ENCODE peak calls at places on chromosomes 2 and 18, in five cellular contexts. One of them, this sample, is unnamed.

GRCh38 chr2:201129044-201129505 is 13.1 kb downstream of the CFLAR start:
- DNase-seq in astrocyte: peak; percentile 92
- DNase-seq in epithelial cell of esophagus: peak; percentile 87
- DNase-seq in fibroblast of lung: peak; percentile 92
- DNase-seq in foreskin fibroblast: peak; percentile 50
- DNase-seq in this sample: peak; percentile 84

GRCh38 chr2:209727077-209727476 is 44.6 kb upstream of the UNC80 start:
- DNase-seq in foreskin fibroblast: no peak
- DNase-seq in astrocyte: no peak
- DNase-seq in epithelial cell of esophagus: no peak
- DNase-seq in fibroblast of lung: no peak
- DNase-seq in this sample: no peak

GRCh38 chr2:201411421-201411820 is 39.8 kb downstream of the TRAK2 start:
- DNase-seq in foreskin fibroblast: peak; percentile 64
- DNase-seq in epithelial cell of esophagus: no peak
- DNase-seq in fibroblast of lung: no peak
- DNase-seq in astrocyte: no peak
- DNase-seq in this sample: peak; percentile 90

GRCh38 chr18:56696966-56697365 is 45.8 kb downstream of the WDR7 start:
- DNase-seq in astrocyte: peak; percentile 20
- DNase-seq in epithelial cell of esophagus: peak; percentile 82
- DNase-seq in foreskin fibroblast: peak; percentile 18
- DNase-seq in fibroblast of lung: peak; percentile 15
- DNase-seq in this sample: no peak

GRCh38 chr2:174083843-174084458 is 118.8 kb upstream of the SP3 start:
- DNase-seq in fibroblast of lung: no peak
- DNase-seq in astrocyte: no peak
- DNase-seq in foreskin fibroblast: no peak
- DNase-seq in epithelial cell of esophagus: no peak
- DNase-seq in this sample: no peak

GRCh38 chr2:10914272-10914693 is 2.5 kb downstream of the KCNF1 start:
- DNase-seq in fibroblast of lung: peak; percentile 23
- DNase-seq in astrocyte: no peak
- DNase-seq in epithelial cell of esophagus: no peak
- DNase-seq in foreskin fibroblast: no peak
- DNase-seq in this sample: no peak

GRCh38 chr2:47002480-47003381 is 87.1 kb upstream of the MCFD2 start:
- DNase-seq in astrocyte: no peak
- DNase-seq in epithelial cell of esophagus: peak; percentile 67
- DNase-seq in fibroblast of lung: peak; percentile 35
- DNase-seq in foreskin fibroblast: no peak
- DNase-seq in this sample: peak; percentile 53

GRCh38 chr2:216858312-216858711 is 1.6 kb downstream of the TNP1 start:
- DNase-seq in foreskin fibroblast: peak; percentile 15
- DNase-seq in astrocyte: no peak
- DNase-seq in fibroblast of lung: peak; percentile 18
- DNase-seq in epithelial cell of esophagus: peak; percentile 16
- DNase-seq in this sample: no peak

GRCh38 chr2:222272446-222273035 is 26.3 kb downstream of the PAX3 start:
- DNase-seq in astrocyte: no peak
- DNase-seq in foreskin fibroblast: no peak
- DNase-seq in fibroblast of lung: no peak
- DNase-seq in epithelial cell of esophagus: no peak
- DNase-seq in this sample: no peak

GRCh38 chr2:648476-649424 is 28.5 kb downstream of the TMEM18 start:
- DNase-seq in astrocyte: no peak
- DNase-seq in foreskin fibroblast: no peak
- DNase-seq in fibroblast of lung: no peak
- DNase-seq in epithelial cell of esophagus: no peak
- DNase-seq in this sample: no peak

GRCh38 chr2:237590272-237591020 is at the start of gene RAB17:
- DNase-seq in astrocyte: peak; percentile 42
- DNase-seq in epithelial cell of esophagus: peak; percentile 75
- DNase-seq in foreskin fibroblast: no peak
- DNase-seq in fibroblast of lung: peak; percentile 49
- DNase-seq in this sample: peak; percentile 31

GRCh38 chr18:45046226-45046625 is 365.5 kb downstream of the SETBP1 start:
- DNase-seq in epithelial cell of esophagus: no peak
- DNase-seq in fibroblast of lung: no peak
- DNase-seq in foreskin fibroblast: no peak
- DNase-seq in astrocyte: no peak
- DNase-seq in this sample: no peak

GRCh38 chr2:240966457-240966905 is 31.9 kb upstream of the SNED1 start:
- DNase-seq in epithelial cell of esophagus: no peak
- DNase-seq in astrocyte: no peak
- DNase-seq in foreskin fibroblast: no peak
- DNase-seq in fibroblast of lung: no peak
- DNase-seq in this sample: no peak

GRCh38 chr2:23772684-23773083 is 154.2 kb downstream of the ATAD2B start:
- DNase-seq in foreskin fibroblast: no peak
- DNase-seq in astrocyte: no peak
- DNase-seq in fibroblast of lung: no peak
- DNase-seq in epithelial cell of esophagus: no peak
- DNase-seq in this sample: no peak

GRCh38 chr18:79869591-79870368 is 72.0 kb downstream of the KCNG2 start:
- DNase-seq in fibroblast of lung: no peak
- DNase-seq in epithelial cell of esophagus: no peak
- DNase-seq in foreskin fibroblast: no peak
- DNase-seq in astrocyte: no peak
- DNase-seq in this sample: no peak

GRCh38 chr2:226213717-226214116 is 585.9 kb downstream of the IRS1 start:
- DNase-seq in astrocyte: peak; percentile 93
- DNase-seq in foreskin fibroblast: peak; percentile 82
- DNase-seq in fibroblast of lung: peak; percentile 94
- DNase-seq in epithelial cell of esophagus: peak; percentile 20
- DNase-seq in this sample: peak; percentile 95

GRCh38 chr2:100253786-100254185 is 68.5 kb downstream of the LONRF2 start:
- DNase-seq in foreskin fibroblast: no peak
- DNase-seq in astrocyte: no peak
- DNase-seq in fibroblast of lung: no peak
- DNase-seq in epithelial cell of esophagus: no peak
- DNase-seq in this sample: no peak

GRCh38 chr18:59055345-59056032 is 84.2 kb upstream of the SEC11C start:
- DNase-seq in fibroblast of lung: no peak
- DNase-seq in epithelial cell of esophagus: peak; percentile 14
- DNase-seq in foreskin fibroblast: peak; percentile 5
- DNase-seq in astrocyte: no peak
- DNase-seq in this sample: no peak

GRCh38 chr18:48313803-48314202 is 95.4 kb downstream of the ZBTB7C start:
- DNase-seq in fibroblast of lung: no peak
- DNase-seq in astrocyte: no peak
- DNase-seq in epithelial cell of esophagus: no peak
- DNase-seq in foreskin fibroblast: no peak
- DNase-seq in this sample: no peak

GRCh38 chr2:201643216-201643651 is at the start of gene TMEM237:
- DNase-seq in astrocyte: peak; percentile 25
- DNase-seq in foreskin fibroblast: no peak
- DNase-seq in fibroblast of lung: peak; percentile 54
- DNase-seq in epithelial cell of esophagus: peak; percentile 74
- DNase-seq in this sample: peak; percentile 56

GRCh38 chr2:181552808-181553207 is 95.6 kb downstream of the ITGA4 start:
- DNase-seq in foreskin fibroblast: peak; percentile 38
- DNase-seq in fibroblast of lung: peak; percentile 5
- DNase-seq in epithelial cell of esophagus: peak; percentile 86
- DNase-seq in astrocyte: no peak
- DNase-seq in this sample: no peak

GRCh38 chr18:59142274-59142673 is 2.6 kb downstream of the SEC11C start:
- DNase-seq in astrocyte: no peak
- DNase-seq in epithelial cell of esophagus: no peak
- DNase-seq in fibroblast of lung: no peak
- DNase-seq in foreskin fibroblast: no peak
- DNase-seq in this sample: no peak

GRCh38 chr2:180705551-180705950 is 274.9 kb upstream of the UBE2E3 start:
- DNase-seq in astrocyte: no peak
- DNase-seq in fibroblast of lung: peak; percentile 5
- DNase-seq in epithelial cell of esophagus: peak; percentile 66
- DNase-seq in foreskin fibroblast: peak; percentile 28
- DNase-seq in this sample: no peak

GRCh38 chr2:129361688-129362087 is 617.8 kb upstream of the RAB6C start:
- DNase-seq in foreskin fibroblast: no peak
- DNase-seq in fibroblast of lung: no peak
- DNase-seq in epithelial cell of esophagus: no peak
- DNase-seq in astrocyte: no peak
- DNase-seq in this sample: no peak

GRCh38 chr2:54054774-54055173 is 60.6 kb upstream of the ACYP2 start:
- DNase-seq in astrocyte: no peak
- DNase-seq in epithelial cell of esophagus: no peak
- DNase-seq in foreskin fibroblast: no peak
- DNase-seq in fibroblast of lung: no peak
- DNase-seq in this sample: no peak

GRCh38 chr2:54053830-54054229 is 61.6 kb upstream of the ACYP2 start:
- DNase-seq in astrocyte: no peak
- DNase-seq in foreskin fibroblast: no peak
- DNase-seq in epithelial cell of esophagus: no peak
- DNase-seq in fibroblast of lung: no peak
- DNase-seq in this sample: no peak

GRCh38 chr2:54050445-54050844 is 65.0 kb upstream of the ACYP2 start:
- DNase-seq in foreskin fibroblast: no peak
- DNase-seq in fibroblast of lung: no peak
- DNase-seq in astrocyte: no peak
- DNase-seq in epithelial cell of esophagus: no peak
- DNase-seq in this sample: no peak

GRCh38 chr2:54054271-54054670 is 61.1 kb upstream of the ACYP2 start:
- DNase-seq in astrocyte: no peak
- DNase-seq in fibroblast of lung: no peak
- DNase-seq in foreskin fibroblast: no peak
- DNase-seq in epithelial cell of esophagus: no peak
- DNase-seq in this sample: no peak

DNA sequence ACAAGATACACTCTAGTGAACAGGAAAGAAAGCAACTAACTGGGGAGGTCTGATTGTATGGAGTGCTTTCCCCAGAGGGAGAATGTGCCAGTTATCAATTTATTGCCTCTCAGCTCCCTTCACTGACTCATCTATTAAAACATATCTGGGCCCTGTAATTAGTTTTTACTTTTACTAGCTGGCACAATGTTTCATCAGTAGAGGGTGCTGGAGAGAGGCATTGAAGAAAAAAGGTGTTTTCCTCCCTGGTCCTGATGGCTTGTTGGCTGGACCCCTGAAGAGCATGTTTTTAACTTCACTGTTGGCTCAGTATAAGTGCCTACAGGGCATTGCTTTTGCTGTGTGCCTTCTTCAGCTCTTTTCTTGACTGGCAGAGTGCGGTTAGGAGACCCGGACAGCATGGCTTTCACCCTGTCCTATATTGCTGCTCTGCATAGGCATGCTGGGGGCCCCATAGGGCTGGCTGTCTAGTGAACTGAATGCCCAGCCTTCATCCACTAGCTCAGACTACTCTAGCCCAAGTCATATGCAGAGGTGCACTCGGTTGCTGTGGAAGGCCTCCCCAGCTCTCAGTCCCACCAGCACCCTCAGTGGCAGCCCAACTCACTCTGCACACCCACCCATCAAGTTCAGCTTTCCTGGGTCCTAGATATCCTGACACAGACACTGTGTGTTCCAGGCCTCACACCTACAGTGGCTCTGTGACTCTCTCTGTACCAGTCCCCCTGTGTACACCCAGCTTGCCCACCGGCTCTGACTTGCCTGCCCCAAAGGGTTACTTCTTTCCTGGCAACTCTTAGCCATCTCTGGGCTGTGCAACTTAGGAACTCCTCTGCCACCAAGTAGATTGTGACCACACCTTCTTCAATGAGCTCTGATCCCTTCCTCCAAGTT is 62.3 kb upstream of the ACYP2 start:
- DNase-seq in foreskin fibroblast: no peak
- DNase-seq in astrocyte: no peak
- DNase-seq in fibroblast of lung: no peak
- DNase-seq in epithelial cell of esophagus: peak; percentile 42
- DNase-seq in this sample: no peak
- TF ChIP-seq CTCF in foreskin fibroblast: peak; percentile 26
- TF ChIP-seq CTCF in astrocyte: no peak
- TF ChIP-seq CTCF in fibroblast of lung: no peak
- TF ChIP-seq CTCF in epithelial cell of esophagus: peak; percentile 11
- TF ChIP-seq CTCF in this sample: peak; percentile 29

GRCh38 chr2:20439193-20439475 is 7.7 kb upstream of the RHOB start:
- DNase-seq in fibroblast of lung: no peak
- DNase-seq in astrocyte: no peak
- DNase-seq in epithelial cell of esophagus: peak; percentile 82
- DNase-seq in foreskin fibroblast: no peak
- DNase-seq in this sample: no peak
- H3K4me3 ChIP-seq in fibroblast of lung: no peak overlapping the region
- H3K4me3 ChIP-seq in astrocyte: peak overlapping the region; percentile 8
- H3K4me3 ChIP-seq in epithelial cell of esophagus: peak overlapping the region; percentile 14
- H3K4me3 ChIP-seq in foreskin fibroblast: no peak overlapping the region
- H3K4me3 ChIP-seq in this sample: no peak overlapping the region

DNA sequence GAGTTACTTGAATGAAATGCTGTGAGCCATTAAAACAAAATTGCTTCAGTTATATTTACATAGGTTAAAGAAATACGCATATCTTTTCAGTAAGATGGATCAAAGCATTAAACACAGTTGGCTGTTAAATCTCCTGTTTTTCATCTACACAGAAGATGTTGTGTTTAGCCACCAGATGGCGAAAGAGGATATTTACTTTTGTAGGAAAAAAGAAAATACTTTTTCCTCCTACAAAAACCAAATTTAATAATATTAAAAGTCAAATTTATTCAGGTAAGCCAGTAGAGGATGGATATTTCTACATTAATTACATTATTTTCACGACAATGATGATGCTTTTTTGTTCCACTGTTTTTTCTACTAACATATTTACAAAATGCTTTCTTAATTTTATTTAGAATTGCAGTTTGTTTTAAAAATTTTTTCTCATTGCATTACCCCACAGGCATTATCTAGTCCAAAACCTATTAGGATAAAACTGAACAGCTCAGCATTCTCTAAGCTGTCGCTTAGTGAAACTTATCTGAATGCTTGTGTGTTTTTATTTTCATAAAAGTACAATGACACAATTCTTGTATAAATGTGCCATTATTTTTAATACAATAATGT is 173.7 kb downstream of the ASXL3 start:
- DNase-seq in astrocyte: no peak
- DNase-seq in epithelial cell of esophagus: peak; percentile 37
- DNase-seq in fibroblast of lung: peak; percentile 16
- DNase-seq in foreskin fibroblast: peak; percentile 4
- DNase-seq in this sample: peak; percentile 30
- TF ChIP-seq CTCF in astrocyte: peak; percentile 60
- TF ChIP-seq CTCF in epithelial cell of esophagus: peak; percentile 52
- TF ChIP-seq CTCF in fibroblast of lung: peak; percentile 58
- TF ChIP-seq CTCF in foreskin fibroblast: peak; percentile 51
- TF ChIP-seq CTCF in this sample: peak; percentile 70

DNA sequence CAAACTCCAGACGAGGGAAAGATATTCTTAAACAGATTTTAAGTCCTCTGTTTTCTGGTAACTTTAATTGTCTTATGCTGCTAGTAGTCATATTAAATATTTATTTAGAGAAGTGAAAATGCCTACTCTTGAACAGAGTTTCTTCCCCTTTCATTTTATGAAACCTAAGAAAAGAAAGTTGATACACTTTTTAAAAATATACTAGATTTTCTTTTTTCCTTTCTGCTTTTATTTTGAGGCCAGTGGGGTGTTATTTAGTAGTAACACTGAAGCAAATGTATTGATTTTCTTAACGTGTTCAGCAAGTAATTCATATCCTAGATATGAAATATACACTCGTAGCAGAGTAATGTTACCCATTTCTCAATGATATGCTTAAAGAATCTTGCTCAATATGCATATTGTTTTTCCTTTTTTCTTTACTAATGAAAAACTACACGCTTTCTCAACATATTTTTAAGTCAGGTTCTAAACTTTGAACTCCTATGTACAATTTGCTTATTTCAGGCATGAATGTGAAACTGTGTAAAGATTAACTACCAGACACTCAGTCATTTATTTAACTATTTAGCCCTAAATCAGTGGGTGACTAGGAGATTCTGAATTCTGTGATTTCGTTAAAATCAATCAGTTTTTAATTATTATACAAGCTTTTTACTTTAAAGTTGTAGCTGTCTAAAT is 737 bp downstream of the KYNU start:
- DNase-seq in fibroblast of lung: no peak
- DNase-seq in foreskin fibroblast: no peak
- DNase-seq in epithelial cell of esophagus: no peak
- DNase-seq in astrocyte: no peak
- DNase-seq in this sample: no peak
- H3K4me3 ChIP-seq in fibroblast of lung: no peak overlapping the region
- H3K4me3 ChIP-seq in foreskin fibroblast: no peak overlapping the region
- H3K4me3 ChIP-seq in epithelial cell of esophagus: peak overlapping the region; percentile 15
- H3K4me3 ChIP-seq in astrocyte: no peak overlapping the region
- H3K4me3 ChIP-seq in this sample: no peak overlapping the region